ENCODE peak calls at places on chromosome 16, in six cellular contexts. One of them, this sample, is unnamed.

GRCh38 chr16:53091508-53092211 is 36.9 kb downstream of the CHD9 start:
- DNase-seq in IMR-90: peak
- DNase-seq in cardiac muscle cell: peak
- DNase-seq in heart left ventricle: peak
- DNase-seq in NCI-H1105: peak
- DNase-seq in activated CD4-positive, alpha-beta T cell treated with anti-CD3 and anti-CD28 coated beads for 24 hours: no peak
- DNase-seq in this sample: peak

GRCh38 chr16:54291981-54292487 is 5.4 kb upstream of the IRX3 start:
- DNase-seq in heart left ventricle: no peak
- DNase-seq in activated CD4-positive, alpha-beta T cell treated with anti-CD3 and anti-CD28 coated beads for 24 hours: no peak
- DNase-seq in IMR-90: no peak
- DNase-seq in cardiac muscle cell: no peak
- DNase-seq in NCI-H1105: no peak
- DNase-seq in this sample: no peak

GRCh38 chr16:73166394-73166971 is 118.6 kb upstream of the ZFHX3 start:
- DNase-seq in IMR-90: no peak
- DNase-seq in NCI-H1105: no peak
- DNase-seq in heart left ventricle: peak
- DNase-seq in cardiac muscle cell: peak
- DNase-seq in activated CD4-positive, alpha-beta T cell treated with anti-CD3 and anti-CD28 coated beads for 24 hours: no peak
- DNase-seq in this sample: no peak

GRCh38 chr16:67528870-67529638 is 425 bp downstream of the RIPOR1 start:
- DNase-seq in activated CD4-positive, alpha-beta T cell treated with anti-CD3 and anti-CD28 coated beads for 24 hours: no peak
- DNase-seq in NCI-H1105: no peak
- DNase-seq in cardiac muscle cell: peak
- DNase-seq in heart left ventricle: peak
- DNase-seq in IMR-90: peak
- DNase-seq in this sample: peak

GRCh38 chr16:815861-816260 is 15.3 kb upstream of the GNG13 start:
- DNase-seq in heart left ventricle: no peak
- DNase-seq in IMR-90: no peak
- DNase-seq in cardiac muscle cell: no peak
- DNase-seq in activated CD4-positive, alpha-beta T cell treated with anti-CD3 and anti-CD28 coated beads for 24 hours: no peak
- DNase-seq in NCI-H1105: no peak
- DNase-seq in this sample: no peak

GRCh38 chr16:12558641-12559040 is 245.0 kb downstream of the CPPED1 start:
- DNase-seq in IMR-90: no peak
- DNase-seq in cardiac muscle cell: no peak
- DNase-seq in activated CD4-positive, alpha-beta T cell treated with anti-CD3 and anti-CD28 coated beads for 24 hours: no peak
- DNase-seq in heart left ventricle: no peak
- DNase-seq in NCI-H1105: no peak
- DNase-seq in this sample: no peak

GRCh38 chr16:70151941-70152509 is 21.6 kb upstream of the CLEC18C start:
- DNase-seq in IMR-90: no peak
- DNase-seq in NCI-H1105: no peak
- DNase-seq in activated CD4-positive, alpha-beta T cell treated with anti-CD3 and anti-CD28 coated beads for 24 hours: no peak
- DNase-seq in heart left ventricle: no peak
- DNase-seq in cardiac muscle cell: no peak
- DNase-seq in this sample: no peak

GRCh38 chr16:67157106-67157748 is 2.5 kb downstream of the TRADD start:
- DNase-seq in heart left ventricle: no peak
- DNase-seq in cardiac muscle cell: no peak
- DNase-seq in NCI-H1105: no peak
- DNase-seq in IMR-90: no peak
- DNase-seq in activated CD4-positive, alpha-beta T cell treated with anti-CD3 and anti-CD28 coated beads for 24 hours: no peak
- DNase-seq in this sample: no peak

GRCh38 chr16:3902731-3903130 is 22.2 kb upstream of the CREBBP start:
- DNase-seq in activated CD4-positive, alpha-beta T cell treated with anti-CD3 and anti-CD28 coated beads for 24 hours: no peak
- DNase-seq in cardiac muscle cell: no peak
- DNase-seq in IMR-90: no peak
- DNase-seq in heart left ventricle: no peak
- DNase-seq in NCI-H1105: no peak
- DNase-seq in this sample: no peak

GRCh38 chr16:3953728-3954410 is 73.4 kb upstream of the CREBBP start:
- DNase-seq in IMR-90: no peak
- DNase-seq in activated CD4-positive, alpha-beta T cell treated with anti-CD3 and anti-CD28 coated beads for 24 hours: no peak
- DNase-seq in heart left ventricle: no peak
- DNase-seq in NCI-H1105: no peak
- DNase-seq in cardiac muscle cell: no peak
- DNase-seq in this sample: no peak

GRCh38 chr16:25148568-25149215 is 37.1 kb downstream of the LCMT1 start:
- DNase-seq in heart left ventricle: no peak
- DNase-seq in activated CD4-positive, alpha-beta T cell treated with anti-CD3 and anti-CD28 coated beads for 24 hours: no peak
- DNase-seq in NCI-H1105: no peak
- DNase-seq in IMR-90: no peak
- DNase-seq in cardiac muscle cell: no peak
- DNase-seq in this sample: no peak

GRCh38 chr16:1183235-1183907 is 30.5 kb downstream of the CACNA1H start:
- DNase-seq in heart left ventricle: peak
- DNase-seq in activated CD4-positive, alpha-beta T cell treated with anti-CD3 and anti-CD28 coated beads for 24 hours: no peak
- DNase-seq in IMR-90: peak
- DNase-seq in cardiac muscle cell: peak
- DNase-seq in NCI-H1105: no peak
- DNase-seq in this sample: peak

GRCh38 chr16:35370617-35371016 is 1911.2 kb downstream of the TP53TG3F start:
- DNase-seq in NCI-H1105: no peak
- DNase-seq in IMR-90: no peak
- DNase-seq in heart left ventricle: no peak
- DNase-seq in activated CD4-positive, alpha-beta T cell treated with anti-CD3 and anti-CD28 coated beads for 24 hours: no peak
- DNase-seq in cardiac muscle cell: no peak
- DNase-seq in this sample: no peak

GRCh38 chr16:8712589-8713361 is 38.4 kb downstream of the ABAT start:
- DNase-seq in heart left ventricle: no peak
- DNase-seq in activated CD4-positive, alpha-beta T cell treated with anti-CD3 and anti-CD28 coated beads for 24 hours: no peak
- DNase-seq in NCI-H1105: peak
- DNase-seq in cardiac muscle cell: no peak
- DNase-seq in IMR-90: no peak
- DNase-seq in this sample: no peak

GRCh38 chr16:89322381-89323119 is 105.0 kb downstream of the ZNF778 start:
- DNase-seq in cardiac muscle cell: peak
- DNase-seq in activated CD4-positive, alpha-beta T cell treated with anti-CD3 and anti-CD28 coated beads for 24 hours: no peak
- DNase-seq in IMR-90: peak
- DNase-seq in heart left ventricle: peak
- DNase-seq in NCI-H1105: no peak
- DNase-seq in this sample: peak

GRCh38 chr16:89905511-89906140 is 13.0 kb upstream of the MC1R start:
- DNase-seq in NCI-H1105: no peak
- DNase-seq in IMR-90: no peak
- DNase-seq in heart left ventricle: no peak
- DNase-seq in activated CD4-positive, alpha-beta T cell treated with anti-CD3 and anti-CD28 coated beads for 24 hours: no peak
- DNase-seq in cardiac muscle cell: no peak
- DNase-seq in this sample: no peak

GRCh38 chr16:68091604-68092261 is 6.6 kb downstream of the NFATC3 start:
- DNase-seq in heart left ventricle: no peak
- DNase-seq in cardiac muscle cell: peak
- DNase-seq in NCI-H1105: peak
- DNase-seq in IMR-90: peak
- DNase-seq in activated CD4-positive, alpha-beta T cell treated with anti-CD3 and anti-CD28 coated beads for 24 hours: no peak
- DNase-seq in this sample: no peak

GRCh38 chr16:56203052-56203451 is 11.8 kb downstream of the GNAO1 start:
- DNase-seq in NCI-H1105: no peak
- DNase-seq in heart left ventricle: no peak
- DNase-seq in activated CD4-positive, alpha-beta T cell treated with anti-CD3 and anti-CD28 coated beads for 24 hours: peak
- DNase-seq in cardiac muscle cell: peak
- DNase-seq in IMR-90: peak
- DNase-seq in this sample: no peak

GRCh38 chr16:85583491-85584181 is 29.5 kb upstream of the GSE1 start:
- DNase-seq in IMR-90: peak
- DNase-seq in heart left ventricle: no peak
- DNase-seq in cardiac muscle cell: peak
- DNase-seq in activated CD4-positive, alpha-beta T cell treated with anti-CD3 and anti-CD28 coated beads for 24 hours: no peak
- DNase-seq in NCI-H1105: no peak
- DNase-seq in this sample: no peak

GRCh38 chr16:62225675-62226074 is 189.4 kb upstream of the CDH8 start:
- DNase-seq in heart left ventricle: peak
- DNase-seq in NCI-H1105: peak
- DNase-seq in IMR-90: no peak
- DNase-seq in cardiac muscle cell: peak
- DNase-seq in activated CD4-positive, alpha-beta T cell treated with anti-CD3 and anti-CD28 coated beads for 24 hours: no peak
- DNase-seq in this sample: peak

GRCh38 chr16:75483222-75483621 is 12.0 kb downstream of the CHST6 start:
- DNase-seq in NCI-H1105: no peak
- DNase-seq in cardiac muscle cell: no peak
- DNase-seq in heart left ventricle: no peak
- DNase-seq in activated CD4-positive, alpha-beta T cell treated with anti-CD3 and anti-CD28 coated beads for 24 hours: no peak
- DNase-seq in IMR-90: peak
- DNase-seq in this sample: no peak

GRCh38 chr16:81421536-81421935 is 23.1 kb upstream of the CMIP start:
- DNase-seq in IMR-90: no peak
- DNase-seq in NCI-H1105: no peak
- DNase-seq in cardiac muscle cell: no peak
- DNase-seq in activated CD4-positive, alpha-beta T cell treated with anti-CD3 and anti-CD28 coated beads for 24 hours: no peak
- DNase-seq in heart left ventricle: no peak
- DNase-seq in this sample: no peak

GRCh38 chr16:3951861-3952332 is 71.4 kb upstream of the CREBBP start:
- DNase-seq in NCI-H1105: no peak
- DNase-seq in heart left ventricle: no peak
- DNase-seq in activated CD4-positive, alpha-beta T cell treated with anti-CD3 and anti-CD28 coated beads for 24 hours: no peak
- DNase-seq in IMR-90: peak
- DNase-seq in cardiac muscle cell: peak
- DNase-seq in this sample: no peak

GRCh38 chr16:11242658-11243057 is 13.3 kb downstream of the SOCS1 start:
- DNase-seq in activated CD4-positive, alpha-beta T cell treated with anti-CD3 and anti-CD28 coated beads for 24 hours: no peak
- DNase-seq in cardiac muscle cell: no peak
- DNase-seq in heart left ventricle: no peak
- DNase-seq in NCI-H1105: no peak
- DNase-seq in IMR-90: no peak
- DNase-seq in this sample: no peak

GRCh38 chr16:27346818-27347217 is 33.0 kb downstream of the IL4R start:
- DNase-seq in heart left ventricle: no peak
- DNase-seq in NCI-H1105: no peak
- DNase-seq in cardiac muscle cell: no peak
- DNase-seq in activated CD4-positive, alpha-beta T cell treated with anti-CD3 and anti-CD28 coated beads for 24 hours: no peak
- DNase-seq in IMR-90: no peak
- DNase-seq in this sample: no peak

GRCh38 chr16:67252806-67253497 is 4.2 kb downstream of the SLC9A5 start:
- DNase-seq in activated CD4-positive, alpha-beta T cell treated with anti-CD3 and anti-CD28 coated beads for 24 hours: no peak
- DNase-seq in heart left ventricle: peak
- DNase-seq in NCI-H1105: no peak
- DNase-seq in IMR-90: no peak
- DNase-seq in cardiac muscle cell: no peak
- DNase-seq in this sample: no peak

GRCh38 chr16:76527244-76527643 is 250.0 kb downstream of the CNTNAP4 start:
- DNase-seq in NCI-H1105: no peak
- DNase-seq in cardiac muscle cell: no peak
- DNase-seq in activated CD4-positive, alpha-beta T cell treated with anti-CD3 and anti-CD28 coated beads for 24 hours: no peak
- DNase-seq in heart left ventricle: no peak
- DNase-seq in IMR-90: no peak
- DNase-seq in this sample: no peak

GRCh38 chr16:50683689-50684374 is 2.7 kb upstream of the SNX20 start:
- DNase-seq in activated CD4-positive, alpha-beta T cell treated with anti-CD3 and anti-CD28 coated beads for 24 hours: no peak
- DNase-seq in IMR-90: no peak
- DNase-seq in heart left ventricle: no peak
- DNase-seq in NCI-H1105: no peak
- DNase-seq in cardiac muscle cell: no peak
- DNase-seq in this sample: no peak

GRCh38 chr16:8850279-8850885 is 18.4 kb downstream of the CARHSP1 start:
- DNase-seq in cardiac muscle cell: peak
- DNase-seq in NCI-H1105: no peak
- DNase-seq in IMR-90: peak
- DNase-seq in activated CD4-positive, alpha-beta T cell treated with anti-CD3 and anti-CD28 coated beads for 24 hours: no peak
- DNase-seq in heart left ventricle: peak
- DNase-seq in this sample: peak

GRCh38 chr16:58306327-58306726 is 11.5 kb upstream of the PRSS54 start:
- DNase-seq in cardiac muscle cell: peak
- DNase-seq in activated CD4-positive, alpha-beta T cell treated with anti-CD3 and anti-CD28 coated beads for 24 hours: peak
- DNase-seq in IMR-90: peak
- DNase-seq in NCI-H1105: no peak
- DNase-seq in heart left ventricle: no peak
- DNase-seq in this sample: no peak

GRCh38 chr16:83561876-83562275 is 245.9 kb upstream of the HSBP1 start:
- DNase-seq in IMR-90: peak
- DNase-seq in NCI-H1105: no peak
- DNase-seq in heart left ventricle: no peak
- DNase-seq in activated CD4-positive, alpha-beta T cell treated with anti-CD3 and anti-CD28 coated beads for 24 hours: no peak
- DNase-seq in cardiac muscle cell: peak
- DNase-seq in this sample: no peak

GRCh38 chr16:27404163-27404823 is 2.3 kb downstream of the IL21R start:
- DNase-seq in activated CD4-positive, alpha-beta T cell treated with anti-CD3 and anti-CD28 coated beads for 24 hours: no peak
- DNase-seq in heart left ventricle: no peak
- DNase-seq in NCI-H1105: no peak
- DNase-seq in IMR-90: no peak
- DNase-seq in cardiac muscle cell: no peak
- DNase-seq in this sample: no peak